ENCODE peak calls at places on chromosomes 12 and 14, in six cellular contexts. G is psoas muscle; L is CD8-positive, alpha-beta T cell; I is nephron progenitor cell; C is ovary; J is colonic mucosa. W is an unnamed sample.

GRCh38 chr12:64744422-64745258 is 14.6 kb downstream of the GNS start:
- DNase-seq in G (no peak), L (no peak), I (no peak), C (no peak), J (no peak), W (no peak)

GRCh38 chr14:54935958-54936357 is 33.3 kb upstream of the GCH1 start:
- DNase-seq in G (no peak), L (no peak), I (no peak), C (no peak), J (no peak), W (no peak)

GRCh38 chr12:80353254-80353653 is 90.8 kb upstream of the PTPRQ start:
- DNase-seq in G (no peak), L (no peak), I (no peak), C (no peak), J (no peak), W (no peak)

GRCh38 chr14:37720131-37720530 is 124.7 kb downstream of the TTC6 start:
- DNase-seq in G (no peak), L (no peak), I (no peak), C (no peak), J (no peak), W (no peak)

GRCh38 chr14:100448376-100448775 is 125.2 kb downstream of the SLC25A47 start:
- DNase-seq in G (no peak), L (no peak), I (no peak), C (no peak), J (no peak), W (no peak)

GRCh38 chr14:94177806-94178205 is 3.7 kb downstream of the PPP4R4 start:
- DNase-seq in G (no peak), L (no peak), I (no peak), C (no peak), J (no peak), W (no peak)

GRCh38 chr12:1429980-1430379 is 164.4 kb downstream of the FBXL14 start:
- DNase-seq in G (no peak), L (no peak), I (no peak), C (no peak), J (no peak), W (no peak)

GRCh38 chr12:2239376-2240010 is 186.7 kb downstream of the CACNA1C start:
- DNase-seq in G (no peak), L (no peak), I (no peak), C (peak; percentile 46), J (no peak), W (no peak)

GRCh38 chr12:1778911-1779310 is 41.5 kb upstream of the LRTM2 start:
- DNase-seq in G (no peak), L (no peak), I (no peak), C (no peak), J (no peak), W (no peak)

GRCh38 chr12:31966558-31967205 is 7.5 kb downstream of the RESF1 start:
- DNase-seq in G (no peak), L (peak; percentile 45), I (no peak), C (no peak), J (no peak), W (no peak)

GRCh38 chr12:31645944-31646343 is 13.5 kb upstream of the ETFBKMT start:
- DNase-seq in G (no peak), L (no peak), I (no peak), C (no peak), J (no peak), W (no peak)

GRCh38 chr12:19263666-19264065 is 134.1 kb downstream of the PLEKHA5 start:
- DNase-seq in G (no peak), L (no peak), I (no peak), C (no peak), J (no peak), W (no peak)

GRCh38 chr12:109740694-109741245 is 27.1 kb downstream of the FAM222A start:
- DNase-seq in G (peak; percentile 4), L (no peak), I (peak; percentile 0), C (peak; percentile 9), J (no peak), W (no peak)

GRCh38 chr12:97408363-97408762 is 54.2 kb upstream of the RMST start:
- DNase-seq in G (no peak), L (no peak), I (no peak), C (no peak), J (no peak), W (no peak)

GRCh38 chr14:102922490-102923200 is at the start of gene AMN:
- DNase-seq in G (no peak), L (no peak), I (no peak), C (no peak), J (peak; percentile 90), W (no peak)

GRCh38 chr12:22687677-22688076 is 62.7 kb downstream of the ETNK1 start:
- DNase-seq in G (no peak), L (no peak), I (no peak), C (no peak), J (no peak), W (no peak)

GRCh38 chr14:90019824-90020523 is 41.8 kb upstream of the KCNK13 start:
- DNase-seq in G (no peak), L (no peak), I (no peak), C (no peak), J (no peak), W (no peak)

GRCh38 chr14:89013098-89013504 is 188.7 kb downstream of the TTC8 start:
- DNase-seq in G (no peak), L (no peak), I (no peak), C (no peak), J (peak; percentile 82), W (no peak)

GRCh38 chr14:63547798-63548335 is 4.7 kb upstream of the PPP2R5E start:
- DNase-seq in G (no peak), L (no peak), I (no peak), C (no peak), J (no peak), W (no peak)

GRCh38 chr12:8108808-8109398 is 14.5 kb upstream of the CLEC4A start:
- DNase-seq in G (peak; percentile 69), L (peak; percentile 82), I (peak; percentile 82), C (peak; percentile 77), J (peak; percentile 74), W (peak; percentile 75)

GRCh38 chr12:66638666-66639065 is 40.2 kb downstream of the GRIP1 start:
- DNase-seq in G (no peak), L (no peak), I (no peak), C (no peak), J (no peak), W (no peak)

GRCh38 chr14:54048736-54049135 is 92.1 kb upstream of the BMP4 start:
- DNase-seq in G (no peak), L (no peak), I (no peak), C (no peak), J (no peak), W (no peak)

GRCh38 chr12:95413576-95413975 is 60.4 kb upstream of the METAP2 start:
- DNase-seq in G (no peak), L (no peak), I (no peak), C (no peak), J (no peak), W (no peak)

GRCh38 chr12:92539966-92540791 is 162.6 kb upstream of the PLEKHG7 start:
- DNase-seq in G (no peak), L (no peak), I (peak; percentile 25), C (no peak), J (peak; percentile 27), W (no peak)
- TF ChIP-seq CTCF in G (no peak), L (no peak), I (no peak), C (no peak), J (no peak), W (peak; percentile 62)

DNA sequence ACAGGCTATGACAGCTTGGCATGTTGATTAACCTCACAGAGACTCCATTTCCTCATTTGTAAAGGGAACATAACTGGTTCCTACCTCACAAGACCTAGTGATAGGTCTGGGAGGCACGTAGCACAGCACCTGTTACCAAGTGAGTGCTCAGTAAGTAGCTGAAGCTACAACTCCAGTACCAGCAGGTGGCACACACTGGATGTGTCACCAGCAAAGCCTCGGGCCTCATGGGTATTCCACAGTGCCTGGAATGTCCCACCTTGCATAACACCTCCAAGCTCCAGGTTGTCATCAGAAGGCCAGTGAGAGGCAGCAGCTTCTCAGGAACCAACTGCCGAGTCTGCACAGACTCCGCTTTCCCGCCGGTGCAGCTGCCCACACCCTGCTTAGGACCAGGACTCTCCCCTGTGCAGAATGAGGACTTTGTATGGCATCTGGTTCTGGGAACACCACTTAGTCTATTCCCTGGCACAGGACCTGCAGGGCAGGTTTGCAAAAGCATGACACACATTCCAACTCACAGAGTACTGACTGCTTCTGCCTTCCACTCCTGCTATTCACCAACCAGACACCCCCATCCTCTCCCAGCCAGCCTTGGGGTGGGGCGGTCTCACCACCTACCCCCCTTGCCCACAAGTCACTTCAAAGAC is 4.2 kb downstream of the VDR start:
- DNase-seq in G (no peak), L (no peak), I (no peak), C (no peak), J (peak; percentile 73), W (no peak)
- TF ChIP-seq CTCF in G (no peak), L (no peak), I (no peak), C (no peak), J (no peak), W (no peak)

GRCh38 chr12:126347421-126347820 is 1282.2 kb downstream of the AACS start:
- DNase-seq in G (no peak), L (no peak), I (no peak), C (no peak), J (no peak), W (no peak)
- TF ChIP-seq CTCF in G (no peak), L (no peak), I (peak; percentile 17), C (no peak), J (no peak), W (peak; percentile 54)

DNA sequence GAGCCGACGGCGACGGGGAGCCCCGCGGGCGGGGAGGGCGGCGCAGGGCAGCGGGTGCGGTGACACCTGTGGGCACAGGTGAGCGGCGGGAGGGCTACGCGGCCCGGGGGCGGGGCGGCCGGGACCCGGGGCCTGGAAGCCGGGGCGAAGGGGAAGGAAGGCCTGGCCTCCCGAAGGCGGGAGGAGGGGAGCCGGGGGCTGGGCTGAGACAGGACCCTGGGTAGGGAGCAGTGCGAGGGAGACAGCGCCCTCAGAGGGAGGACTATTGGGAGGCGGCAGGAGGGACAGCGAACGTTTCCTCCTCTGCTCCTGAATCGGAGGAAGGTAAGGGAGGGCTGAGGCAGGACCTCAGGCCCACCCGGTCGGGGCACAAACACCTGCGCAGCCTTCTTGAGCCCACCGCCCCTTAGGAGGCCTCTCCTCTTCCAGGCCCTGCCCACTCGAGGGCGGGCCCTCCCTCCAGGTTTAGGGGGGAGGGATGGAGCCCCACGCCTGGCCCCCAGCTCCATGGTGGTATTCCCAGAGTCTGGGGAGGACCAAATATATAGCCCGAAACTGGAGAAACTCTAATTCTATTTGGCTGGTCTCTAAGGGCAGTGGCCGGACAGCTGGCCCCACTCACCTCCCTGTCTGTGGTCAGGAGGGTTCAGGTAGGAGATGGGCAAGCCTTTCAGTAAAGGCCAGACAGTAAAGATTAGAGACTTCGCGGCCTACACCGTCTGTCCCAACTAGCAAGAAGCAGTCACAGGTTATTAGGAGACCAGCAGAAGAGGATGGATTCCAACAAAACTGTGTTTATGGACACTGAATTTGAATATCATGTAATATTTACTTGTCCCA is 509 bp downstream of the PLEKHG6 start:
- DNase-seq in G (no peak), L (no peak), I (peak; percentile 49), C (no peak), J (no peak), W (no peak)
- TF ChIP-seq CTCF in G (no peak), L (no peak), I (no peak), C (no peak), J (no peak), W (no peak)

GRCh38 chr12:39145175-39145999 is 240.0 kb upstream of the CPNE8 start:
- DNase-seq in G (peak; percentile 49), L (no peak), I (peak; percentile 57), C (peak; percentile 15), J (peak; percentile 69), W (no peak)
- TF ChIP-seq CTCF in G (no peak), L (no peak), I (peak; percentile 34), C (no peak), J (no peak), W (peak; percentile 75)

GRCh38 chr12:90958995-90959394 is 4.0 kb upstream of the CCER1 start:
- DNase-seq in G (no peak), L (no peak), I (no peak), C (no peak), J (no peak), W (no peak)
- TF ChIP-seq CTCF in G (no peak), L (no peak), I (no peak), C (peak; percentile 10), J (no peak), W (no peak)